ENCODE peak calls at places on chromosomes 5 and 9, in eight cellular contexts. S, Y, I, J, D, W, A and P are unnamed samples.

GRCh38 chr5:116153687-116154174 is 68.9 kb downstream of the COMMD10 start:
- DNase-seq in S (no peak), Y (no peak), I (no peak), J (no peak), D (no peak), W (no peak), A (no peak), P (no peak)

GRCh38 chr9:130265431-130266235 is at the start of gene HMCN2:
- DNase-seq in S (no peak), Y (no peak), I (no peak), J (no peak), D (no peak), W (no peak), A (no peak), P (no peak)

GRCh38 chr9:82255533-82255932 is 267.0 kb downstream of the SPATA31D1 start:
- DNase-seq in S (no peak), Y (no peak), I (no peak), J (no peak), D (no peak), W (no peak), A (no peak), P (no peak)

GRCh38 chr9:113156880-113157279 is 6.1 kb downstream of the SLC31A2 start:
- DNase-seq in S (no peak), Y (no peak), I (no peak), J (no peak), D (no peak), W (no peak), A (no peak), P (no peak)

GRCh38 chr5:154334406-154335041 is 111.3 kb upstream of the SAP30L start:
- DNase-seq in S (no peak), Y (no peak), I (no peak), J (peak; percentile 69), D (no peak), W (no peak), A (no peak), P (peak; percentile 12)

GRCh38 chr5:117999939-118000549 is 988.3 kb downstream of the DTWD2 start:
- DNase-seq in S (no peak), Y (no peak), I (no peak), J (no peak), D (no peak), W (no peak), A (no peak), P (no peak)

GRCh38 chr9:13967011-13967410 is 346.9 kb downstream of the NFIB start:
- DNase-seq in S (no peak), Y (no peak), I (no peak), J (peak; percentile 22), D (no peak), W (no peak), A (no peak), P (no peak)

GRCh38 chr5:6604341-6604740 is 28.5 kb downstream of the NSUN2 start:
- DNase-seq in S (no peak), Y (no peak), I (no peak), J (no peak), D (no peak), W (no peak), A (no peak), P (no peak)

GRCh38 chr9:122162415-122162814 is 2.7 kb downstream of the MORN5 start:
- DNase-seq in S (no peak), Y (no peak), I (no peak), J (no peak), D (no peak), W (no peak), A (no peak), P (no peak)

GRCh38 chr9:104009853-104010252 is 84.3 kb upstream of the SMC2 start:
- DNase-seq in S (no peak), Y (no peak), I (no peak), J (no peak), D (no peak), W (no peak), A (peak; percentile 46), P (peak; percentile 53)

GRCh38 chr5:124872615-124873014 is 126.2 kb upstream of the ZNF608 start:
- DNase-seq in S (no peak), Y (no peak), I (no peak), J (no peak), D (no peak), W (no peak), A (no peak), P (no peak)

GRCh38 chr9:97501972-97502221 is 431 bp downstream of the TMOD1 start:
- DNase-seq in S (no peak), Y (no peak), I (no peak), J (no peak), D (no peak), W (no peak), A (no peak), P (no peak)

GRCh38 chr5:127813633-127814171 is 110.5 kb downstream of the CCDC192 start:
- DNase-seq in S (no peak), Y (no peak), I (no peak), J (peak; percentile 91), D (peak; percentile 53), W (no peak), A (peak; percentile 6), P (peak; percentile 85)

GRCh38 chr5:96861044-96861443 is 15.3 kb upstream of the ERAP2 start:
- DNase-seq in S (no peak), Y (no peak), I (no peak), J (no peak), D (no peak), W (no peak), A (no peak), P (no peak)

GRCh38 chr5:141846031-141846430 is 32.2 kb downstream of the PCDH1 start:
- DNase-seq in S (no peak), Y (peak; percentile 56), I (no peak), J (peak; percentile 85), D (no peak), W (no peak), A (no peak), P (peak; percentile 49)

GRCh38 chr9:33180526-33181184 is 13.5 kb upstream of the B4GALT1 start:
- DNase-seq in S (no peak), Y (no peak), I (no peak), J (peak; percentile 70), D (no peak), W (no peak), A (no peak), P (peak; percentile 40)

GRCh38 chr9:87656485-87656884 is 69.4 kb upstream of the CTSL start:
- DNase-seq in S (no peak), Y (peak; percentile 6), I (no peak), J (peak; percentile 56), D (no peak), W (no peak), A (no peak), P (peak; percentile 18)
- H3K4me3 ChIP-seq in S (no peak overlapping the region), Y (no peak overlapping the region), I (no peak overlapping the region), J (no peak overlapping the region), D (no peak overlapping the region), W (no peak overlapping the region), A (no peak overlapping the region), P (no peak overlapping the region)

GRCh38 chr5:172123269-172123692 is 64.7 kb downstream of the STK10 start:
- DNase-seq in S (no peak), Y (peak; percentile 52), I (peak; percentile 24), J (peak; percentile 67), D (no peak), W (no peak), A (no peak), P (peak; percentile 85)
- TF ChIP-seq CTCF in S (no peak), Y (peak; percentile 38), I (no peak), J (peak; percentile 31), D (peak; percentile 56), W (peak; percentile 21), A (peak; percentile 48), P (peak; percentile 59)

DNA sequence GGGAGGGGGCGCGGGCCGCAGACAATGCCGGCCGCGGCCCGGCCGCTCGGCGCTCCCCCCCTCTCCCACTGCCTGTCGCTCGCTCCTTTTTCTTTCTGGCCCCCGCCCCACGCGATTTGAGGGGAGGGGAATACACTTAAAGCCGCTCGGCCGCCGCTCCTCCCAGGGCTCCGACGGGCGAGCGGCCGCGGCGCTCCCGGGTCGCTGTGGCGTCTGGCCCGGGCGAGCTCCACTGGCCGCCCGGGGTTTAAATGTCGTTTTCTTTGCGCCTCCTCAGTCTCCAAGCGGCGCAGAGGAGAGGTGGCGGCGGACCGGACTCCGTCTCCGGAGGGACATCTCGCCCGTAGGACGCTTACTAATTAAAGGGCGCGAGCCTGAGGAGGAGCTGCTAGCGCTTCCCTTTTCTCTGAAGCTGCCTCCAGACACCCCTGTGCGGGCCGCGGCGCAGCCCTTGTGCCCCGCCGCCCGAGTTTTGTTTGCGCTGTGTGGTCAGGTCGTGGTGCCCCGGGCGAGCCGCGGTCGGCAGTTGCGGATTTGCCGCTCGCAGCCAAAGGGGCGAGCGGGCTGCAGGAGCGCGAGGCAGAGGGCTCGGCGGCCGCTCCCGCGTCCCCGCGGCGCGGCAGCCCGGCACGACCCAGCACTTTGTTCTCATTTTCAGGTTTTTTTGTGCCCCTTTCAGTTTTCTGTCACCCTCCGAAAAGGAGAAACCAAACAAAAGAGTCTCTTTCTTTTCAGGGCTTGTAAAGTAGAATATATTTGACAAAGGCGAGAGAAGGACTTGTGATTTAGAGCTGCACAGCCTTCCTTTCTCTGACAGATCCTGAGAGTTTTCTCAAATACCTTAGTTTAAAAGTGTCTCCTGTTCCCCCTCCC is 1.5 kb downstream of the ZSWIM6 start:
- DNase-seq in S (peak; percentile 23), Y (peak; percentile 40), I (peak; percentile 35), J (no peak), D (no peak), W (peak; percentile 9), A (no peak), P (no peak)
- H3K4me3 ChIP-seq in S (peak overlapping the region; percentile 60), Y (peak overlapping the region; percentile 47), I (peak overlapping the region; percentile 97), J (peak overlapping the region; percentile 96), D (peak overlapping the region; percentile 81), W (peak overlapping the region; percentile 97), A (peak overlapping the region; percentile 90), P (peak overlapping the region; percentile 76)

GRCh38 chr5:144820285-144820684 is 649.6 kb downstream of the KCTD16 start:
- DNase-seq in S (no peak), Y (no peak), I (no peak), J (no peak), D (no peak), W (no peak), A (no peak), P (no peak)

DNA sequence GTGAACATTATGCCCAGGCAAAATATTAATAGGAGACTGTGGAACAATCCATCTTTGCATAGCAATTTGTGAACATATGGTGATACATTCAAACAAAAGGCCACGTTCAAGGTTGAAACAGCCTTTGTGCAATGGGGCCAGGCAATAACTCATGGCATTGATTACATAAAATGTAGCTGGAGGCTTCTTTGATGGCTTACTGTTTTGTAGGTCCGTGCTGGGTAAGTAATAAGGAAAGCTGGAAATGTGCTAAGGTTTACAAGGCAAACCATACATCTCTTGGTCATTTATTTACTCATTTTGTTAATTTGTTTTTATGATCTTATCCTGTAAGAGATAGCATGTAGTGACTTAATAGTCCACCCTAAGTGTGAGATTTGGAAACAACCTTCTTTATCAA is 651.9 kb downstream of the KCTD16 start:
- DNase-seq in S (no peak), Y (no peak), I (no peak), J (no peak), D (no peak), W (no peak), A (no peak), P (no peak)
- TF ChIP-seq CTCF in S (no peak), Y (no peak), I (no peak), J (no peak), D (no peak), W (no peak), A (no peak), P (no peak)

DNA sequence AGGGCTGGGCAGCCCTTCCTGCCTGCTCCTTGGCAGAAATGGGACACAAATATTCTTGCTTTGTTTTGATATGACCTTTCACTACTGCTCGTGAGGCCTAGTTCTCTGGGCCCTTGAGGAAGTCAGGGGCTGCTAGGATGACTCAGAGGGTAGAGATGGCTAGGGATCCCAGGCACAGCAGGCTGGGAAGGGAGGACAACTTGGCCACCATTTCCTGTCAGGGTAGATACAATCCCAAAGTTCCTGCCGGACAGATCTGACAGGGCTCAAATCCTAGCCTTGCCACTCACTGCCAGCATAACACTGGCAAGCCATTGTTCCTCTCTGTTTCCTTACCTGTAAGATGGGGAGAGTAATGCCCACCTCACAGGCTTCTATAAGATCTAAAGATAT is 31.7 kb upstream of the MEIKIN start:
- DNase-seq in S (no peak), Y (peak; percentile 22), I (no peak), J (no peak), D (no peak), W (no peak), A (no peak), P (no peak)
- H3K4me3 ChIP-seq in S (no peak overlapping the region), Y (no peak overlapping the region), I (no peak overlapping the region), J (no peak overlapping the region), D (no peak overlapping the region), W (no peak overlapping the region), A (no peak overlapping the region), P (no peak overlapping the region)